ENCODE peak calls at places on chromosomes 6 and 20, in four cellular contexts. T is H1, J is H9, M is neuronal stem cell. P is an unnamed sample.

GRCh38 chr6:75171151-75171550 is 34.7 kb downstream of the COL12A1 start:
- DNase-seq in T (no peak), J (no peak), M (no peak), P (no peak)

GRCh38 chr6:45724511-45724910 is 291.1 kb downstream of the CLIC5 start:
- DNase-seq in J (no peak), M (no peak), T (no peak), P (peak)

GRCh38 chr6:128024976-128025375 is 124.1 kb upstream of the THEMIS start:
- DNase-seq in T (no peak), J (no peak), M (no peak), P (no peak)

GRCh38 chr20:45629496-45630100 is at the start of gene WFDC10A:
- DNase-seq in M (peak), T (peak), J (peak), P (peak)

GRCh38 chr6:137776786-137777185 is 90.3 kb upstream of the TNFAIP3 start:
- DNase-seq in T (no peak), J (no peak), M (no peak), P (peak)

GRCh38 chr6:21200056-21200870 is 393.3 kb upstream of the SOX4 start:
- DNase-seq in J (no peak), T (no peak), M (no peak), P (peak)

GRCh38 chr20:7772376-7772775 is 167.9 kb downstream of the HAO1 start:
- DNase-seq in T (no peak), J (no peak), M (no peak), P (no peak)

GRCh38 chr20:3000852-3001523 is 42.4 kb upstream of the GNRH2 start:
- DNase-seq in J (no peak), M (peak), T (no peak), P (peak)

GRCh38 chr6:150018846-150019580 is 6.3 kb downstream of the RAET1L start:
- DNase-seq in J (peak), M (no peak), T (no peak), P (no peak)

GRCh38 chr20:37270586-37271420 is 9.2 kb upstream of the GHRH start:
- DNase-seq in T (no peak), J (no peak), M (no peak), P (peak)
- H3K4ac ChIP-seq in T (peak), J (no peak), M (no peak), P (no peak)

DNA sequence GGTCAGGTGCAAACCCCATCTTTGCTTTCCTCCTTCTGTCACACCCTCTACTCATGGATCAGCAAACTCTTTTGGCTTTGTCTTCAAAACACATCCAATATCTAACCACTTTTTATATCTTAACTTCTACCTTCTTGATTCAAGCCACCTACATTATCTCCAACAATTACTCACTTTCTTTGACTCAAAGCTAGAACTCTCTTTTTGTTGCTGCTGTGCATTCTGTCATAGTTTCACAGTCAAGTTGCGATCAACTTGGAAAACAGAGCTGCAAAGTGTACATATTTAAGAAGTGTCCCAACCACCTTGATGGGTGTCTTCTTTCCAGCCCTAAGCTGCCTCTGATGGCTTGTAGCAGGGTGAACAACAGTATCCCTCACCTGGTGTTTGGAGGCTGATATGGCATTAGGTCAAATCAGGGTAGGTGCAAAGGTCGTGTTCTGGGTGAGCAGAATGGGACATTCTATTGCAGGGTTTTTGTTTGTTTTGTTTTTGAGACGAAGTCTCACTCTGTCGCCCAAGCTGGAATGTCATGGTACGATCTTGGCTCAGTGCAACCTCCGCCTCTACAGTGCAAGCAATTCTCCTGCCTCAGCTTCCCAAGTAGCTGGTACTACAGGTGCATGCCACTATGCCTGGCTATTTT is 43.4 kb upstream of the RALGAPA2 start:
- DNase-seq in J (no peak), T (no peak), M (no peak), P (no peak)
- H2BK15ac ChIP-seq in J (no peak), T (no peak), M (no peak), P (no peak)

GRCh38 chr20:20552076-20552475 is 160.4 kb downstream of the RALGAPA2 start:
- DNase-seq in M (no peak), J (no peak), T (no peak), P (no peak)
- H2BK12ac ChIP-seq in M (no peak), J (no peak), T (no peak), P (no peak)

GRCh38 chr6:37170273-37171140 is 555 bp downstream of the PIM1 start:
- DNase-seq in T (peak), J (peak), M (peak), P (peak)
- H3K4ac ChIP-seq in T (peak), J (no peak), M (peak), P (peak)

GRCh38 chr20:57386762-57387161 is 4.4 kb upstream of the RBM38 start:
- DNase-seq in J (no peak), T (no peak), M (no peak), P (no peak)

GRCh38 chr20:57384486-57384885 is 6.7 kb upstream of the RBM38 start:
- DNase-seq in M (no peak), T (no peak), J (no peak), P (no peak)

GRCh38 chr20:57383447-57384347 is 7.5 kb upstream of the RBM38 start:
- DNase-seq in T (no peak), J (peak), M (no peak), P (no peak)

GRCh38 chr20:57385940-57386339 is 5.3 kb upstream of the RBM38 start:
- DNase-seq in J (no peak), T (no peak), M (no peak), P (no peak)

GRCh38 chr20:57384953-57385761 is 6.0 kb upstream of the RBM38 start:
- DNase-seq in M (no peak), T (no peak), J (no peak), P (no peak)
- H2BK15ac ChIP-seq in M (no peak), T (no peak), J (no peak), P (no peak)

DNA sequence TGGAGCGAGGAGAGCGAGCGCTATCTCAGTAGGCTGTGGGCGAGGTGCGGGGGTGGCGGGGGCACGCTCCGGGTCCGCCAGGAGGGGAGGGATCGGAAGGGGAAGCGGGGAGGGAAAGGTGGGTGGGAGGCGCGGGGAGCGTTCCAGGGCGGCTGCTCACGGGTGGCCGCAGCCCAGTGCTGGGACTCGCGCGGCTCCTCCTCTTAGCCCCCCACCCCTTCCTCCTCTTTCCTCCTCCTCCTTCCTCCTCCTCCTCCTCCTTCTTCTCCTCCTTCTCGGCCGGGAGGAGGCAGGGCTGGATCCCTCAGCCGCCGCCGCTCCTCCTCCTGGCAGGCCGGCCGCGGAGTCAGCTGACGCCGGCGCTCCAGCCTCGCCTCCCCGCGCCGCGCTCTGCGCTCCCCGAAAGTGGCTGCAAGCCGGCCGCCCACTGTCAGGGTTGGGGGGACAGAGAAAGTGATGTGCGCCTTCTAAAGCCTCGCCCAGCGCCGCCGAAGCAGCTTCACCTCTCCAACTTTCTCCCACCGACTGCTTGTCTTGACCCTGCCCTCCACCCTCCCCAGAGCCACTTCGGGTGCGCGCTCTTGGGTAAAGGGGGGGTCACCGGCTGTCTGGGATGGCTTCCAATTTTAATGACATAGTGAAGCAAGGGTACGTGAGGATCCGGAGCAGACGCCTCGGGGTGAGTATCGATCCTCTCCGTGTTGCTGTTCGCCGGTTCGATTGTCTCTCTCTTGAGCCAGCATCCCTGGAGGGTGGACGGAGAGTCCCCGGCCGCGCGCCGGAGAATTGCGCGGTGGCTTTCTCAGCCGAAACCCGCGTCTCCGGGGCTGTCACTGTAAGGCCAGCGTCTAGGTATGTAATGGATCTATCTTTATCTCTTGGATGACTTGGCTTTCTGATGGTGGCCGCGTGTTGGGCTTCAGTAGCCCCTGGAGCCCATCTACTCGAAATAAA is at the start of gene DOK5:
- DNase-seq in M (no peak), J (peak), T (peak), P (no peak)
- H2BK12ac ChIP-seq in M (peak), J (no peak), T (peak), P (no peak)

GRCh38 chr6:25896252-25896651 is 22.2 kb upstream of the SLC17A3 start:
- DNase-seq in M (no peak), T (no peak), J (no peak), P (no peak)
- H3K4ac ChIP-seq in M (no peak), T (no peak), J (no peak), P (no peak)

DNA sequence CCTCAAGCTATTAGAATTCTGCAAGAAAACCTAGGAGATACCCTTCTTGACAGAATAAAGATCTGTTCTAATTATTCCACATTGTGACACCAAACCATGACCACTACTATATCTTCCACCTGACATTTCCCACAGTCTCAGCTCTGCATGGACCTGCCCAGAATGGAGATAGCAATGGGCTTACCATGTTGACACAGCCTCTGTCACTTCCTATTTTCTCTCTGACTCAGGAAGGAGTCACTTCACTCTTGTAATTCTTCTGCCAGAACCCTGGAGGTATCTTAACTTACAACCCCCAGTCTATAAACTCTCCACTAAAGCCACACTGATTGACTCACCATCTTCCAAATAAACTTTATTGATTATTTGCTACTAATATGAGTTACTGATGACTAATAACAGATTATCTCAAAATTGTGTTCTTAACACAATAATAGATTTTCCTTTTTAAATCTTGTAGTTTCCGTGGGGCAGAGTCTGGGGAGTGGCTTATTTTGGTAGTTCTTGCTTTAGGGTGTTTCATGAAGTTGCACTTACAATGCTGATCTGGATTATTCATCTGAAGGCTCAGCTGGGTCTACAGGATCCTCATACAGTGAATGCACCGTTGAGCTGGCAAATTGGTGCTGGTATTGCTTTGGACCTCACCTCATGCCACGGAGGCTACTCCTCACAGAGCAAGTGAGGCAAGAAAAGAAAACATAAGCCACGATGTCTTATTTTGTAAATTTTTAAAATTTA is 869.9 kb downstream of the KIF16B start:
- DNase-seq in T (no peak), J (no peak), M (no peak), P (no peak)
- H2BK15ac ChIP-seq in T (no peak), J (no peak), M (no peak), P (no peak)